ENCODE peak calls at places on chromosomes 13 and 19, in nine cellular contexts. Q is BJ, V is epithelial cell of esophagus, G is tibial artery, U is lower lobe of right lung, C is mucosa of descending colon, F is fibroblast of lung, K is suprapubic skin, D is K562. W is an unnamed sample.

GRCh38 chr13:22915442-22916082 is 265.2 kb upstream of the SGCG start:
- DNase-seq in Q (no peak), V (peak; percentile 53), G (peak; percentile 38), U (peak; percentile 59), C (peak; percentile 68), F (peak; percentile 65), K (no peak), D (peak; percentile 16), W (peak; percentile 29)

GRCh38 chr19:45630463-45630862 is 8.7 kb downstream of the EML2 start:
- DNase-seq in Q (peak; percentile 91), V (peak; percentile 96), G (no peak), U (no peak), C (no peak), F (peak; percentile 96), K (no peak), D (no peak), W (peak; percentile 82)

GRCh38 chr13:44523176-44524017 is 52.7 kb downstream of the TSC22D1 start:
- DNase-seq in Q (peak; percentile 26), V (peak; percentile 91), G (no peak), U (no peak), C (no peak), F (peak; percentile 90), K (no peak), D (no peak), W (peak; percentile 16)

GRCh38 chr19:27892500-27892899 is 1320.5 kb downstream of the UQCRFS1 start:
- DNase-seq in Q (no peak), V (no peak), G (no peak), U (no peak), C (no peak), F (no peak), K (no peak), D (no peak), W (no peak)

GRCh38 chr19:12788682-12789097 is 2.6 kb upstream of the JUNB start:
- DNase-seq in Q (no peak), V (peak; percentile 67), G (peak; percentile 86), U (peak; percentile 85), C (peak; percentile 90), F (no peak), K (peak; percentile 90), D (no peak), W (peak; percentile 93)

GRCh38 chr13:70162141-70162540 is 53.9 kb upstream of the KLHL1 start:
- DNase-seq in Q (no peak), V (peak; percentile 48), G (no peak), U (no peak), C (no peak), F (no peak), K (no peak), D (no peak), W (no peak)

GRCh38 chr13:100434010-100434763 is 154.4 kb downstream of the GGACT start:
- DNase-seq in Q (no peak), V (peak; percentile 37), G (no peak), U (no peak), C (no peak), F (peak; percentile 73), K (no peak), D (no peak), W (peak; percentile 85)

GRCh38 chr13:33312150-33312908 is 26.8 kb upstream of the STARD13 start:
- DNase-seq in Q (no peak), V (peak; percentile 73), G (no peak), U (no peak), C (no peak), F (peak; percentile 14), K (no peak), D (no peak), W (no peak)

GRCh38 chr13:109840201-109840892 is 54.0 kb upstream of the IRS2 start:
- DNase-seq in Q (peak; percentile 35), V (peak; percentile 82), G (no peak), U (no peak), C (no peak), F (peak; percentile 81), K (no peak), D (no peak), W (no peak)

GRCh38 chr13:67303661-67304333 is 73.7 kb upstream of the PCDH9 start:
- DNase-seq in Q (no peak), V (peak; percentile 69), G (no peak), U (no peak), C (no peak), F (no peak), K (no peak), D (no peak), W (no peak)

GRCh38 chr13:102369303-102369702 is 32.5 kb downstream of the FGF14 start:
- DNase-seq in Q (no peak), V (peak; percentile 60), G (no peak), U (no peak), C (no peak), F (no peak), K (no peak), D (no peak), W (no peak)

GRCh38 chr19:37914908-37915307 is 7.9 kb downstream of the SIPA1L3 start:
- DNase-seq in Q (no peak), V (no peak), G (no peak), U (no peak), C (no peak), F (no peak), K (no peak), D (no peak), W (peak; percentile 87)

GRCh38 chr13:23723463-23723862 is 153.3 kb downstream of the TNFRSF19 start:
- DNase-seq in Q (peak; percentile 26), V (no peak), G (no peak), U (no peak), C (no peak), F (peak; percentile 68), K (no peak), D (no peak), W (no peak)

GRCh38 chr19:22052644-22053013 is 345 bp downstream of the ZNF257 start:
- DNase-seq in Q (no peak), V (peak; percentile 2), G (no peak), U (no peak), C (no peak), F (no peak), K (no peak), D (no peak), W (no peak)

GRCh38 chr19:18913466-18913865 is 5.7 kb downstream of the COPE start:
- DNase-seq in Q (no peak), V (no peak), G (no peak), U (no peak), C (no peak), F (no peak), K (no peak), D (no peak), W (no peak)

GRCh38 chr19:18912933-18913332 is 6.3 kb downstream of the COPE start:
- DNase-seq in Q (no peak), V (no peak), G (no peak), U (no peak), C (no peak), F (no peak), K (no peak), D (no peak), W (no peak)

GRCh38 chr19:18919895-18920204 is 335 bp downstream of the DDX49 start:
- DNase-seq in Q (no peak), V (no peak), G (no peak), U (no peak), C (no peak), F (peak; percentile 13), K (no peak), D (no peak), W (no peak)

GRCh38 chr19:18919086-18919894 is at the start of the genes COPE and DDX49:
- DNase-seq in Q (peak; percentile 100), V (peak; percentile 100), G (peak; percentile 99), U (peak; percentile 98), C (peak; percentile 97), F (peak; percentile 100), K (peak; percentile 99), D (peak; percentile 97), W (peak; percentile 100)

GRCh38 chr19:18915639-18916038 is 3.5 kb downstream of the COPE start:
- DNase-seq in Q (no peak), V (peak; percentile 64), G (no peak), U (no peak), C (peak; percentile 62), F (peak; percentile 21), K (no peak), D (no peak), W (peak; percentile 69)
- TF ChIP-seq CTCF in Q (peak; percentile 47), V (peak; percentile 52), G (no peak), U (peak; percentile 7), C (no peak), F (peak; percentile 34), K (no peak), D (peak; percentile 38), W (peak; percentile 31)

DNA sequence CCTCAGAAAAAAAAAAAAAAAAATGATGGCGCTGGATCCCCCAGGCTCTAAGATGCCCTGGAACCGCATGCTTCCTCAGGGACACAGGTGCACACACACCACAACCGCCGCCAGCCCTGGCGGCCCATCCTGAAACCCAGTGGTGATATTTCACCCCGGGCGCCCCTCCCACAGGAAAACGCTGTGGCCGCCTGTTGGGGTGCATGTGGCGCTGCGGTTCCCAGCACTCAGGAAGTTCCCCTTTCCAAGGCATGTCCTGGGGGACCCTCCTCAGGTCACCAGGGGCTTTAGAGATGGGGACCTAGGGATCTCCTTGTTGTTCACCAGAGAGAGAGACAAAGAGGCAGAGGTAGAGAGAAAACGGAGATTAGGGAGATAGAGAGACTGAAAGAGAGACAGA is 2.5 kb downstream of the ADGRE2 start:
- DNase-seq in Q (no peak), V (no peak), G (no peak), U (peak; percentile 64), C (peak; percentile 28), F (no peak), K (no peak), D (peak; percentile 59), W (peak; percentile 69)
- H3K4me3 ChIP-seq in Q (peak overlapping the region; percentile 36), V (peak overlapping the region; percentile 54), G (peak overlapping the region; percentile 25), U (peak overlapping the region; percentile 47), C (no peak overlapping the region), F (no peak overlapping the region), K (peak overlapping the region; percentile 40), D (peak overlapping the region; percentile 90), W (peak overlapping the region; percentile 8)

DNA sequence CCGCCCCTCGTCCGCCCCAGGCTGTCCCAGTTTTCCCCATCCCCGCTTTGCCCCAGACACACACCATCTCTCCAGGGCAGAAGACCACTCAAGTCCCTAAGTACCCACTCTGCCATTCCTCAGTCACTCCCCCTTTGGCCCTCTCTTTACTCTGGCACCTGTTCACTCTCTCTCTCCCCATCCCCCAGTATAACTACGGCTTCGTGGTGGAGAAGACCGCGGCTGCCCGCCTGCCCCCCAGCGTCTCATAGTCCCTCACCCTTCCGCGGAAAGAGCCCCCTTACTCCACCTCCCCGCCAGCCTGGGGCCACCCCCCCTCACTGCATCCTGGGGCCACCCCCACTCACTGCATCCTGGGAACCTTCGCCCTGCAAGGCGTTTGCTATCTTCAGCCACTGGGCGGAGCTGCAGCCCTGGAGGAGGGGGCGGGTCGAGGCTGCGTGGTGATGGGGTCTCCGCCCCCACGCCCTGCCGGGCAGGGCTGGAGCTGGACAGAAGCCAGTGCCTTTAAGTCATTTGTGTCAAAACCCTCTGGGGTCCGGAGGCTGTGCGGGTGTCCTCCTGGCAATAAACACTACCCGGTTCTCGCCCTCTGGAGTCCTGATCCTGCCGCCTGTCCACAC is 5.0 kb downstream of the MVB12A start:
- DNase-seq in Q (no peak), V (peak; percentile 36), G (no peak), U (no peak), C (peak; percentile 31), F (peak; percentile 36), K (no peak), D (peak; percentile 94), W (peak; percentile 33)
- TF ChIP-seq CTCF in Q (peak; percentile 61), V (peak; percentile 61), G (no peak), U (peak; percentile 21), C (no peak), F (peak; percentile 52), K (peak; percentile 22), D (peak; percentile 80), W (peak; percentile 17)

DNA sequence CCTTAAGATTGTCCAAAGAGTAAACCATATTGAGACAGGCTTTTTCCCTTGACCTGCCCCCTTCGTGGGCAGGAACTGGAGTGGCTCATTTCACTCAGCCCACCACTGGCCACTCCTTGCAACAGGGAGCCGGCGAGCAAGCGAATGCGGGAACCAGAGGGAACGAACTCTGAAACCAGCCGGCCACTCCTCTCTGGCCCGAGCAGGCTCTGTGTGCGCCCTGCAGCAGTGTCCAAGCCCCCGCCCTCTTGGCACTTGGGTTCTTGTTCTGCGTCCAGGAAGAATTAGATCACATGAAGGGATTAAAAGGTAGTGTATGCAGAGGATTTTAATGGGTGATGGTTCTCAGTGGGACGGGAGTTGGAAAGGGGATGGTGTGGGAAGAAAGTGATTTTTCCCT is 1209.6 kb upstream of the PCDH20 start:
- DNase-seq in Q (no peak), V (no peak), G (no peak), U (no peak), C (no peak), F (no peak), K (no peak), D (no peak), W (no peak)
- H3K4me3 ChIP-seq in Q (no peak overlapping the region), V (no peak overlapping the region), G (no peak overlapping the region), U (no peak overlapping the region), C (no peak overlapping the region), F (no peak overlapping the region), K (no peak overlapping the region), D (no peak overlapping the region), W (no peak overlapping the region)